ENCODE peak calls at places on chromosome 1, in four cellular contexts. G is hepatocyte; M is adrenal gland; J is CD4-positive, alpha-beta T cell. Q is an unnamed sample.

GRCh38 chr1:58922302-58923089 is 138.6 kb upstream of the JUN start:
- DNase-seq in G (peak; percentile 88), M (peak; percentile 65), J (peak; percentile 43), Q (no peak)

GRCh38 chr1:17189632-17190525 is 15.0 kb upstream of the PADI1 start:
- DNase-seq in G (no peak), M (no peak), J (no peak), Q (peak; percentile 94)

GRCh38 chr1:150613061-150613920 is 16.1 kb downstream of the ENSA start:
- DNase-seq in G (peak; percentile 54), M (no peak), J (peak; percentile 36), Q (peak; percentile 74)

GRCh38 chr1:230308039-230308438 is 118.1 kb downstream of the PGBD5 start:
- DNase-seq in G (peak; percentile 52), M (peak; percentile 64), J (no peak), Q (no peak)

GRCh38 chr1:25467616-25468015 is 36.9 kb downstream of the MACO1 start:
- DNase-seq in G (no peak), M (no peak), J (no peak), Q (no peak)

GRCh38 chr1:30919025-30919881 is 10.7 kb upstream of the SDC3 start:
- DNase-seq in G (peak; percentile 80), M (no peak), J (no peak), Q (no peak)

GRCh38 chr1:224897501-224897900 is 32.0 kb upstream of the DNAH14 start:
- DNase-seq in G (no peak), M (no peak), J (no peak), Q (no peak)

GRCh38 chr1:44000266-44000665 is 8.9 kb downstream of the CCDC24 start:
- DNase-seq in G (no peak), M (no peak), J (no peak), Q (no peak)

GRCh38 chr1:34746785-34747637 is 7.8 kb upstream of the GJB5 start:
- DNase-seq in G (no peak), M (no peak), J (no peak), Q (no peak)

GRCh38 chr1:52928083-52928404 is 968 bp downstream of the SCP2 start:
- DNase-seq in G (no peak), M (no peak), J (no peak), Q (no peak)

GRCh38 chr1:209154916-209155315 is 428.6 kb upstream of the CAMK1G start:
- DNase-seq in G (no peak), M (no peak), J (no peak), Q (no peak)
- H3K27me3 ChIP-seq in G (no peaks in the 10 kb centered on the region), M (no peaks in the 10 kb centered on the region), J (no peaks in the 10 kb centered on the region), Q (no peaks in the 10 kb centered on the region)

DNA sequence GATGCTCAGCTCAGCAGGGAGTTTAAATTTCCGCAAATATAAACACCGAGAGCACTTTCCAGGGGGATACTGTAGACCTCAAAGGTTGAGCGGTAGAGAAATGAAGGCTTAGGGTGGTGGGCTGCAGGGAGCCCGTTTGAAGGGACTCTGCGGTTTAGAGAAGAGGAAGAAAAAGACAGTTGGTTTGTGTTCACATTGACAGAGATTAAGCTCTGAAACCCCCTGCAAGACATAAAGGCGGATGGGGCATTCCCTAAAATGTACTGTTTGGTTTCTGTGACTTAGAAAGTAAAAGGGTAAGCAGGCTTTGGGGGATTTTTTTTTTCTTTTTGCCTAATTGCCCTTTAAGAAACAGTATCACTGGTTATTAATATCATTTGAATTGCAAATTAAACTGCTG is 1.3 kb downstream of the KAZN start:
- DNase-seq in G (no peak), M (no peak), J (no peak), Q (no peak)
- H3K27me3 ChIP-seq in G (peaks cover 38% of the 10 kb centered on the region), M (peaks cover 25% of the 10 kb centered on the region), J (peaks cover 44% of the 10 kb centered on the region), Q (peaks cover 2% of the 10 kb centered on the region)

GRCh38 chr1:10856253-10856683 is 59.8 kb upstream of the CASZ1 start:
- DNase-seq in G (no peak), M (no peak), J (no peak), Q (no peak)
- H3K27me3 ChIP-seq in G (peaks cover 5% of the 10 kb centered on the region), M (no peaks in the 10 kb centered on the region), J (no peaks in the 10 kb centered on the region), Q (peaks cover 5% of the 10 kb centered on the region)

GRCh38 chr1:178065250-178065649 is 28.7 kb upstream of the RASAL2 start:
- DNase-seq in G (no peak), M (no peak), J (no peak), Q (no peak)

GRCh38 chr1:178066904-178067531 is 26.9 kb upstream of the RASAL2 start:
- DNase-seq in G (no peak), M (no peak), J (no peak), Q (no peak)

GRCh38 chr1:178061632-178062031 is 32.3 kb upstream of the RASAL2 start:
- DNase-seq in G (no peak), M (no peak), J (no peak), Q (no peak)

GRCh38 chr1:178060789-178061556 is 32.9 kb upstream of the RASAL2 start:
- DNase-seq in G (peak; percentile 17), M (no peak), J (no peak), Q (peak; percentile 64)

GRCh38 chr1:178064191-178064821 is 29.6 kb upstream of the RASAL2 start:
- DNase-seq in G (no peak), M (no peak), J (no peak), Q (no peak)
- H3K27me3 ChIP-seq in G (no peaks in the 10 kb centered on the region), M (no peaks in the 10 kb centered on the region), J (no peaks in the 10 kb centered on the region), Q (no peaks in the 10 kb centered on the region)

DNA sequence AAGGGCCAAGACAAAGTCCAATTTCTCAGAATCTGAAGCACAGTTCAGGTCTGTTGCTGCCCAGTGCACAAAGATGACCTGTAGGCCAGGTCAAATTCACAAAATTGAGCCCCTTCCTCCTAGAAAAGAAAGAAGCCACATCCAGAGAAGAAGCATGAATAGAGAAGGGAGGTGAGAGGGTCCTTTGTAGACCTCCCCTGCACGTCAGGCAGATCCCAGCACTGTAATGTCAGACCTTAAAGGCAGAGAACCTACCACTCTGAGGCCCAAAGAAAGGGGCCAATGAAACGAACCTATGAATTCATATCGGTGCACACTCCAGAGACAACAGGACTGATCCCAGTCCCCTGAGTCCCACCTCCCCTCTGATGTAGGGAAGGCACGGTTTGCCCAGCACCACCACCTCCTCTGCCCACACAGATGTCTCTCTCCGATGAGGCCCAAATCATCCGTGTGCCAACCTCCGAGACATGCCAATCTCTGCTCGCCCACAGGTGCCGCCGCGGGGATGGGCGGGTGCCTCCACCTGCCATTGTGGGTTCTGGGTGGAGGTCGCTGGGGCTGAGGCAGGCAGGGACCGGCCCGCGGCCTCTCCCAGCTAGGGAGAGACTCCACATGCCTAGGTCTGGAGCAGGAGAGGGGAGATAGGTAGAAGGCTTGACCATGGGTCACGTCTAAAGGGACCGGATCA is 42.2 kb downstream of the RRAGC start:
- DNase-seq in G (no peak), M (no peak), J (no peak), Q (no peak)
- H3K27me3 ChIP-seq in G (peaks cover 72% of the 10 kb centered on the region), M (peaks cover 66% of the 10 kb centered on the region), J (peaks cover 85% of the 10 kb centered on the region), Q (peaks cover 50% of the 10 kb centered on the region)

GRCh38 chr1:167635233-167635648 is 5.2 kb downstream of the RCSD1 start:
- DNase-seq in G (peak; percentile 21), M (no peak), J (no peak), Q (no peak)
- H3K27me3 ChIP-seq in G (peaks cover 57% of the 10 kb centered on the region), M (no peaks in the 10 kb centered on the region), J (no peaks in the 10 kb centered on the region), Q (peaks cover 22% of the 10 kb centered on the region)

DNA sequence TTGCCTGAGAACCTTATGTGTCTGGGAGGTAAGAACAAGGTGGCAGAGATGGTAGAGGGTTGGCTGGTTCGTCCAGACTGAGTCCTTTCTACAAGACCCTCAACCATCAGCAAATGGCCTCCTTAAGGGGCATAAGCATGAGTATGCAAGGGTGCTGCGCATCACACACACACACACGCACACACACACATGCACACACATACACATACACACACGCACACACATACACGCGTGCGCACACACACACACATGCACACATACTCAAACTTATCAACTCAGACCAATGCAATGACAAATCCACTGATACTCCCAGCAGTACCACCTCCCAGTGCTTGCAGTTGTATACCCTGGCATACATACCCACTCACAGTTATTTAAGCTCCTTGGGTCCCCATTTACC is 57.0 kb downstream of the RHBG start:
- DNase-seq in G (no peak), M (no peak), J (no peak), Q (no peak)
- H3K27me3 ChIP-seq in G (peaks cover 100% of the 10 kb centered on the region), M (peaks cover 51% of the 10 kb centered on the region), J (peaks cover 93% of the 10 kb centered on the region), Q (peaks cover 87% of the 10 kb centered on the region)

GRCh38 chr1:46489169-46489637 is 433 bp upstream of the DMBX1 start:
- DNase-seq in G (peak; percentile 34), M (no peak), J (peak; percentile 6), Q (no peak)
- H3K27me3 ChIP-seq in G (peaks cover 98% of the 10 kb centered on the region), M (peaks cover 74% of the 10 kb centered on the region), J (peaks cover 94% of the 10 kb centered on the region), Q (peaks cover 74% of the 10 kb centered on the region)